ENCODE peak calls at places on chromosomes 12 and 14, in seven cellular contexts. A is GM20000; J is NCI-H2171 treated with DMSO at 0.1 percent for 48 hours; F is glutamatergic neuron; P is GDM1; Q is naive thymus-derived CD4-positive, alpha-beta T cell; D is PC-9. G is an unnamed sample.

GRCh38 chr12:6530576-6531260 is 3.6 kb upstream of the GAPDH start:
- DNase-seq in P (no peak), J (no peak), F (no peak), D (no peak), A (no peak), Q (no peak), G (no peak)

GRCh38 chr12:68336754-68337343 is 4.7 kb upstream of the MDM1 start:
- DNase-seq in J (peak), Q (no peak), D (no peak), A (no peak), F (no peak), P (no peak), G (no peak)

GRCh38 chr12:18897816-18898215 is 159.9 kb downstream of the CAPZA3 start:
- DNase-seq in P (no peak), J (no peak), Q (no peak), A (no peak), F (no peak), D (no peak), G (no peak)

GRCh38 chr12:68772714-68773113 is 26.7 kb downstream of the SLC35E3 start:
- DNase-seq in F (no peak), P (no peak), D (no peak), A (peak), J (no peak), Q (peak), G (no peak)

GRCh38 chr12:4449862-4450222 is 4.2 kb upstream of the FGF6 start:
- DNase-seq in J (peak), A (no peak), F (no peak), Q (no peak), D (no peak), P (no peak), G (no peak)

GRCh38 chr14:100487304-100487703 is 99.9 kb downstream of the BEGAIN start:
- DNase-seq in Q (no peak), F (no peak), D (no peak), J (peak), P (no peak), A (no peak), G (no peak)

GRCh38 chr12:121295123-121295745 is 1.3 kb downstream of the CAMKK2 start:
- DNase-seq in P (no peak), J (no peak), D (no peak), Q (peak), A (peak), F (no peak), G (no peak)

GRCh38 chr12:4579305-4580097 is 17.5 kb downstream of the DYRK4 start:
- DNase-seq in A (peak), Q (peak), P (peak), D (no peak), J (peak), F (no peak), G (peak)

GRCh38 chr12:2853626-2854025 is 3.2 kb downstream of the TEX52 start:
- DNase-seq in F (peak), A (peak), D (no peak), Q (peak), P (no peak), J (peak), G (no peak)

GRCh38 chr12:19461986-19462385 is 22.7 kb downstream of the AEBP2 start:
- DNase-seq in D (no peak), A (no peak), F (no peak), Q (no peak), P (no peak), J (no peak), G (no peak)

GRCh38 chr12:94266796-94267529 is 118.6 kb downstream of the PLXNC1 start:
- DNase-seq in F (no peak), P (no peak), J (no peak), Q (no peak), D (no peak), A (no peak), G (no peak)

GRCh38 chr12:130463818-130464663 is 126.4 kb downstream of the PIWIL1 start:
- DNase-seq in P (no peak), Q (no peak), A (no peak), F (no peak), D (no peak), J (peak), G (no peak)

GRCh38 chr12:44286821-44287220 is 450.9 kb downstream of the TMEM117 start:
- DNase-seq in J (no peak), Q (no peak), A (no peak), D (no peak), F (no peak), P (no peak), G (no peak)

GRCh38 chr12:107884769-107885694 is 110.5 kb downstream of the ASCL4 start:
- DNase-seq in J (peak), A (peak), P (peak), F (peak), Q (peak), D (no peak), G (peak)

GRCh38 chr14:24441904-24442239 is 704 bp downstream of the SDR39U1 start:
- DNase-seq in D (no peak), P (no peak), F (no peak), J (peak), A (no peak), Q (no peak), G (no peak)

GRCh38 chr12:42407306-42407705 is 81.3 kb downstream of the PPHLN1 start:
- DNase-seq in F (no peak), Q (no peak), P (no peak), J (no peak), A (no peak), D (no peak), G (no peak)

GRCh38 chr12:57309420-57309819 is 58.4 kb upstream of the STAC3 start:
- DNase-seq in A (no peak), J (no peak), D (peak), Q (no peak), F (no peak), P (no peak), G (no peak)